ENCODE peak calls at places on chromosomes 6 and 20, in seven cellular contexts. One of them, this sample, is unnamed.

GRCh38 chr20:22700387-22700786 is 116.0 kb upstream of the FOXA2 start:
- DNase-seq in psoas muscle: no peak
- DNase-seq in GM20000: no peak
- DNase-seq in left cardiac atrium: no peak
- DNase-seq in Ammon's horn: peak; percentile 31
- DNase-seq in MCF 10A: peak; percentile 57
- DNase-seq in activated CD8-positive, alpha-beta memory T cell treated with anti-CD3 and anti-CD28 coated beads for 24 hours: no peak
- DNase-seq in this sample: no peak

GRCh38 chr6:85482206-85483040 is 32.5 kb downstream of the NT5E start:
- DNase-seq in psoas muscle: no peak
- DNase-seq in GM20000: no peak
- DNase-seq in left cardiac atrium: no peak
- DNase-seq in Ammon's horn: no peak
- DNase-seq in MCF 10A: no peak
- DNase-seq in activated CD8-positive, alpha-beta memory T cell treated with anti-CD3 and anti-CD28 coated beads for 24 hours: no peak
- DNase-seq in this sample: no peak

GRCh38 chr6:151154418-151154817 is 85.3 kb upstream of the AKAP12 start:
- DNase-seq in psoas muscle: peak; percentile 57
- DNase-seq in GM20000: no peak
- DNase-seq in left cardiac atrium: peak; percentile 57
- DNase-seq in Ammon's horn: no peak
- DNase-seq in MCF 10A: peak; percentile 22
- DNase-seq in activated CD8-positive, alpha-beta memory T cell treated with anti-CD3 and anti-CD28 coated beads for 24 hours: no peak
- DNase-seq in this sample: no peak

GRCh38 chr20:50834599-50835005 is 39.7 kb downstream of the BCAS4 start:
- DNase-seq in psoas muscle: no peak
- DNase-seq in GM20000: no peak
- DNase-seq in left cardiac atrium: no peak
- DNase-seq in Ammon's horn: no peak
- DNase-seq in MCF 10A: peak; percentile 64
- DNase-seq in activated CD8-positive, alpha-beta memory T cell treated with anti-CD3 and anti-CD28 coated beads for 24 hours: no peak
- DNase-seq in this sample: no peak

GRCh38 chr6:52994789-52995078 is 350 bp downstream of the GSTA4 start:
- DNase-seq in psoas muscle: peak; percentile 68
- DNase-seq in GM20000: peak; percentile 24
- DNase-seq in left cardiac atrium: peak; percentile 47
- DNase-seq in Ammon's horn: peak; percentile 66
- DNase-seq in MCF 10A: no peak
- DNase-seq in activated CD8-positive, alpha-beta memory T cell treated with anti-CD3 and anti-CD28 coated beads for 24 hours: peak; percentile 83
- DNase-seq in this sample: no peak

GRCh38 chr6:94668896-94669295 is 908.4 kb upstream of the MANEA start:
- DNase-seq in psoas muscle: no peak
- DNase-seq in GM20000: no peak
- DNase-seq in left cardiac atrium: no peak
- DNase-seq in Ammon's horn: no peak
- DNase-seq in MCF 10A: no peak
- DNase-seq in activated CD8-positive, alpha-beta memory T cell treated with anti-CD3 and anti-CD28 coated beads for 24 hours: no peak
- DNase-seq in this sample: no peak

GRCh38 chr6:35919827-35920751 is 809 bp downstream of the SRPK1 start:
- DNase-seq in psoas muscle: no peak
- DNase-seq in GM20000: no peak
- DNase-seq in left cardiac atrium: peak; percentile 23
- DNase-seq in Ammon's horn: peak; percentile 22
- DNase-seq in MCF 10A: peak; percentile 78
- DNase-seq in activated CD8-positive, alpha-beta memory T cell treated with anti-CD3 and anti-CD28 coated beads for 24 hours: peak; percentile 80
- DNase-seq in this sample: peak; percentile 43

GRCh38 chr6:151275121-151275520 is 35.4 kb downstream of the AKAP12 start:
- DNase-seq in psoas muscle: no peak
- DNase-seq in GM20000: no peak
- DNase-seq in left cardiac atrium: no peak
- DNase-seq in Ammon's horn: no peak
- DNase-seq in MCF 10A: no peak
- DNase-seq in activated CD8-positive, alpha-beta memory T cell treated with anti-CD3 and anti-CD28 coated beads for 24 hours: no peak
- DNase-seq in this sample: no peak

This sample was measured in GM13976.